ENCODE peak calls at places on chromosomes 16 and 17, in nine cellular contexts. One of them, this sample, is unnamed.

GRCh38 chr16:84790291-84790690 is 29.5 kb upstream of the CRISPLD2 start:
- DNase-seq in CD4-positive, alpha-beta T cell: no peak
- DNase-seq in dorsolateral prefrontal cortex: no peak
- DNase-seq in brain microvascular endothelial cell: no peak
- DNase-seq in LNCaP clone FGC: no peak
- DNase-seq in CD8-positive, alpha-beta T cell: no peak
- DNase-seq in ovary: no peak
- DNase-seq in A549: no peak
- DNase-seq in DND-41: no peak
- DNase-seq in this sample: no peak

GRCh38 chr17:16568541-16569357 is at the start of gene ZNF287:
- DNase-seq in dorsolateral prefrontal cortex: peak; percentile 97
- DNase-seq in LNCaP clone FGC: peak; percentile 72
- DNase-seq in A549: peak; percentile 90
- DNase-seq in CD4-positive, alpha-beta T cell: peak; percentile 91
- DNase-seq in brain microvascular endothelial cell: peak; percentile 90
- DNase-seq in ovary: peak; percentile 95
- DNase-seq in DND-41: peak; percentile 93
- DNase-seq in CD8-positive, alpha-beta T cell: peak; percentile 84
- DNase-seq in this sample: peak; percentile 58

GRCh38 chr16:71927383-71927782 is 32.1 kb downstream of the IST1 start:
- DNase-seq in CD4-positive, alpha-beta T cell: no peak
- DNase-seq in LNCaP clone FGC: peak; percentile 26
- DNase-seq in brain microvascular endothelial cell: peak; percentile 77
- DNase-seq in DND-41: no peak
- DNase-seq in A549: peak; percentile 28
- DNase-seq in CD8-positive, alpha-beta T cell: no peak
- DNase-seq in ovary: peak; percentile 51
- DNase-seq in dorsolateral prefrontal cortex: no peak
- DNase-seq in this sample: peak; percentile 73

GRCh38 chr17:7466644-7467341 is 12.6 kb downstream of the ZBTB4 start:
- DNase-seq in CD4-positive, alpha-beta T cell: no peak
- DNase-seq in dorsolateral prefrontal cortex: peak; percentile 34
- DNase-seq in LNCaP clone FGC: no peak
- DNase-seq in A549: no peak
- DNase-seq in ovary: peak; percentile 84
- DNase-seq in brain microvascular endothelial cell: no peak
- DNase-seq in CD8-positive, alpha-beta T cell: no peak
- DNase-seq in DND-41: no peak
- DNase-seq in this sample: no peak

GRCh38 chr16:49528035-49528434 is 154.4 kb downstream of the C16orf78 start:
- DNase-seq in brain microvascular endothelial cell: peak; percentile 1
- DNase-seq in CD4-positive, alpha-beta T cell: peak; percentile 22
- DNase-seq in ovary: no peak
- DNase-seq in LNCaP clone FGC: peak; percentile 4
- DNase-seq in DND-41: no peak
- DNase-seq in CD8-positive, alpha-beta T cell: no peak
- DNase-seq in A549: no peak
- DNase-seq in dorsolateral prefrontal cortex: no peak
- DNase-seq in this sample: no peak

GRCh38 chr16:15899538-15900100 is 11.2 kb upstream of the CEP20 start:
- DNase-seq in brain microvascular endothelial cell: peak; percentile 60
- DNase-seq in LNCaP clone FGC: no peak
- DNase-seq in DND-41: peak; percentile 25
- DNase-seq in dorsolateral prefrontal cortex: no peak
- DNase-seq in CD8-positive, alpha-beta T cell: no peak
- DNase-seq in CD4-positive, alpha-beta T cell: no peak
- DNase-seq in A549: peak; percentile 95
- DNase-seq in ovary: no peak
- DNase-seq in this sample: peak; percentile 38

GRCh38 chr16:24992696-24993095 is 22.5 kb downstream of the ARHGAP17 start:
- DNase-seq in A549: no peak
- DNase-seq in CD4-positive, alpha-beta T cell: no peak
- DNase-seq in CD8-positive, alpha-beta T cell: no peak
- DNase-seq in DND-41: no peak
- DNase-seq in LNCaP clone FGC: no peak
- DNase-seq in dorsolateral prefrontal cortex: no peak
- DNase-seq in brain microvascular endothelial cell: no peak
- DNase-seq in ovary: no peak
- DNase-seq in this sample: no peak

GRCh38 chr16:50837324-50837723 is 95.4 kb downstream of the CYLD start:
- DNase-seq in brain microvascular endothelial cell: no peak
- DNase-seq in ovary: no peak
- DNase-seq in LNCaP clone FGC: no peak
- DNase-seq in dorsolateral prefrontal cortex: no peak
- DNase-seq in A549: no peak
- DNase-seq in DND-41: no peak
- DNase-seq in CD4-positive, alpha-beta T cell: no peak
- DNase-seq in CD8-positive, alpha-beta T cell: no peak
- DNase-seq in this sample: no peak

GRCh38 chr17:65730711-65731169 is 169.3 kb upstream of the AXIN2 start:
- DNase-seq in LNCaP clone FGC: no peak
- DNase-seq in dorsolateral prefrontal cortex: no peak
- DNase-seq in ovary: peak; percentile 20
- DNase-seq in CD4-positive, alpha-beta T cell: no peak
- DNase-seq in CD8-positive, alpha-beta T cell: no peak
- DNase-seq in brain microvascular endothelial cell: no peak
- DNase-seq in DND-41: no peak
- DNase-seq in A549: no peak
- DNase-seq in this sample: peak; percentile 90

GRCh38 chr17:81395600-81396277 is 482 bp downstream of the BAHCC1 start:
- DNase-seq in ovary: no peak
- DNase-seq in LNCaP clone FGC: no peak
- DNase-seq in CD8-positive, alpha-beta T cell: no peak
- DNase-seq in brain microvascular endothelial cell: no peak
- DNase-seq in DND-41: no peak
- DNase-seq in CD4-positive, alpha-beta T cell: no peak
- DNase-seq in dorsolateral prefrontal cortex: no peak
- DNase-seq in A549: no peak
- DNase-seq in this sample: no peak

GRCh38 chr17:45222273-45222993 is 748 bp downstream of the FMNL1 start:
- DNase-seq in dorsolateral prefrontal cortex: no peak
- DNase-seq in CD8-positive, alpha-beta T cell: no peak
- DNase-seq in ovary: no peak
- DNase-seq in brain microvascular endothelial cell: no peak
- DNase-seq in LNCaP clone FGC: no peak
- DNase-seq in CD4-positive, alpha-beta T cell: peak; percentile 49
- DNase-seq in DND-41: peak; percentile 68
- DNase-seq in A549: no peak
- DNase-seq in this sample: no peak

GRCh38 chr16:85969159-85969558 is 70.2 kb downstream of the IRF8 start:
- DNase-seq in CD4-positive, alpha-beta T cell: no peak
- DNase-seq in brain microvascular endothelial cell: peak; percentile 43
- DNase-seq in A549: no peak
- DNase-seq in dorsolateral prefrontal cortex: no peak
- DNase-seq in ovary: no peak
- DNase-seq in CD8-positive, alpha-beta T cell: no peak
- DNase-seq in LNCaP clone FGC: no peak
- DNase-seq in DND-41: no peak
- DNase-seq in this sample: no peak

GRCh38 chr17:65057520-65058075 is 1.1 kb upstream of the GNA13 start:
- DNase-seq in A549: peak; percentile 55
- DNase-seq in dorsolateral prefrontal cortex: no peak
- DNase-seq in CD8-positive, alpha-beta T cell: no peak
- DNase-seq in DND-41: no peak
- DNase-seq in brain microvascular endothelial cell: no peak
- DNase-seq in CD4-positive, alpha-beta T cell: peak; percentile 4
- DNase-seq in LNCaP clone FGC: no peak
- DNase-seq in ovary: peak; percentile 38
- DNase-seq in this sample: no peak

GRCh38 chr16:88057656-88058055 is 106.4 kb downstream of the BANP start:
- DNase-seq in LNCaP clone FGC: no peak
- DNase-seq in dorsolateral prefrontal cortex: no peak
- DNase-seq in A549: no peak
- DNase-seq in DND-41: no peak
- DNase-seq in ovary: no peak
- DNase-seq in brain microvascular endothelial cell: no peak
- DNase-seq in CD4-positive, alpha-beta T cell: no peak
- DNase-seq in CD8-positive, alpha-beta T cell: no peak
- DNase-seq in this sample: no peak

GRCh38 chr16:88058136-88058535 is 106.9 kb downstream of the BANP start:
- DNase-seq in A549: no peak
- DNase-seq in ovary: no peak
- DNase-seq in CD8-positive, alpha-beta T cell: no peak
- DNase-seq in CD4-positive, alpha-beta T cell: no peak
- DNase-seq in dorsolateral prefrontal cortex: no peak
- DNase-seq in DND-41: no peak
- DNase-seq in brain microvascular endothelial cell: no peak
- DNase-seq in LNCaP clone FGC: no peak
- DNase-seq in this sample: no peak

GRCh38 chr16:88059701-88060386 is 108.6 kb downstream of the BANP start:
- DNase-seq in CD8-positive, alpha-beta T cell: no peak
- DNase-seq in A549: no peak
- DNase-seq in LNCaP clone FGC: no peak
- DNase-seq in ovary: no peak
- DNase-seq in brain microvascular endothelial cell: no peak
- DNase-seq in CD4-positive, alpha-beta T cell: no peak
- DNase-seq in DND-41: no peak
- DNase-seq in dorsolateral prefrontal cortex: no peak
- DNase-seq in this sample: no peak

GRCh38 chr16:88060524-88061219 is 109.4 kb downstream of the BANP start:
- DNase-seq in ovary: no peak
- DNase-seq in brain microvascular endothelial cell: no peak
- DNase-seq in CD4-positive, alpha-beta T cell: no peak
- DNase-seq in LNCaP clone FGC: no peak
- DNase-seq in DND-41: no peak
- DNase-seq in dorsolateral prefrontal cortex: no peak
- DNase-seq in A549: no peak
- DNase-seq in CD8-positive, alpha-beta T cell: no peak
- DNase-seq in this sample: no peak

GRCh38 chr16:88058817-88059216 is 107.6 kb downstream of the BANP start:
- DNase-seq in CD4-positive, alpha-beta T cell: no peak
- DNase-seq in DND-41: no peak
- DNase-seq in LNCaP clone FGC: no peak
- DNase-seq in brain microvascular endothelial cell: no peak
- DNase-seq in dorsolateral prefrontal cortex: no peak
- DNase-seq in CD8-positive, alpha-beta T cell: no peak
- DNase-seq in ovary: no peak
- DNase-seq in A549: no peak
- DNase-seq in this sample: no peak
- TF ChIP-seq CTCF in CD4-positive, alpha-beta T cell: no peak
- TF ChIP-seq CTCF in DND-41: no peak
- TF ChIP-seq CTCF in LNCaP clone FGC: no peak
- TF ChIP-seq CTCF in brain microvascular endothelial cell: no peak
- TF ChIP-seq CTCF in dorsolateral prefrontal cortex: no peak
- TF ChIP-seq CTCF in CD8-positive, alpha-beta T cell: no peak
- TF ChIP-seq CTCF in ovary: no peak
- TF ChIP-seq CTCF in A549: no peak
- TF ChIP-seq CTCF in this sample: no peak

DNA sequence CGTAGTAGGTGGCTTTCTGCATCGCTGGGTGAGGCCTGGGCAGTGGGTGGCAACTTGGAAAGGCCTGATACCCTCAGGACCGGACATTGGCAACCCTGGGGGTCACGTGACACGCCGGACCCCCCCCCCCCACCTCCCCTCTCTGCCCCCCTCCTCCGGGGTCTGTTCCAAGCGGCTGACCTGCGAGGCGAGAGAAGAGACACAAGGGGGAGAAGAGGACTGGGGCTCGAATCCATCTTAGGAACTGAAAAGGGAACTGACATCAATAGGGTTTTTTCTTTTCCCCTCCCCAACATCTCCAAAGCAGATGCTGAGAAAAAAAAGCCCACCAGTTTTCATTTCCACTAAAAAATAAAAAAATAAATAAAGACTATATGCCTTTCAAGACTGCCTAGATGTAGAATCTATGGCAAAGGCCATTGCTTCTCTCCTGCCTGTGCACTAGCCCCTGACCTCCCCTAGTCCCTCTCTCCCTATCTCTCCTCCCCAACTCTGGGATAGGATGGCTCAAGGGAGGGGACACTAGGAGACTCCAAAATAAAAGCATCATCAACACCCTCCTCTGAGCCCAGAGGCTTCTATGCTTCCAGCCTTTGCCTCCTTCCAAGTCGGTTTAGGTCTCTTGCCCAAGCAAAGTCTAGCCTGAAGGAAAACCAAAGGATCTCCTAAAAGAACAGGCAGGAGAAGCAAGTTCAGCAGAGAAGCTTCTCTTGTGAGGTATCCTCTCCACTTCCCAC is 7.7 kb upstream of the HOXB2 start:
- DNase-seq in LNCaP clone FGC: no peak
- DNase-seq in A549: no peak
- DNase-seq in ovary: no peak
- DNase-seq in CD8-positive, alpha-beta T cell: no peak
- DNase-seq in CD4-positive, alpha-beta T cell: no peak
- DNase-seq in DND-41: no peak
- DNase-seq in dorsolateral prefrontal cortex: no peak
- DNase-seq in brain microvascular endothelial cell: no peak
- DNase-seq in this sample: no peak
- TF ChIP-seq CTCF in LNCaP clone FGC: no peak
- TF ChIP-seq CTCF in A549: no peak
- TF ChIP-seq CTCF in ovary: no peak
- TF ChIP-seq CTCF in CD8-positive, alpha-beta T cell: no peak
- TF ChIP-seq CTCF in CD4-positive, alpha-beta T cell: no peak
- TF ChIP-seq CTCF in DND-41: no peak
- TF ChIP-seq CTCF in dorsolateral prefrontal cortex: no peak
- TF ChIP-seq CTCF in brain microvascular endothelial cell: no peak
- TF ChIP-seq CTCF in this sample: no peak

GRCh38 chr16:2040031-2040430 is 7.6 kb downstream of the NTHL1 start:
- DNase-seq in CD4-positive, alpha-beta T cell: no peak
- DNase-seq in A549: no peak
- DNase-seq in DND-41: no peak
- DNase-seq in ovary: no peak
- DNase-seq in brain microvascular endothelial cell: no peak
- DNase-seq in CD8-positive, alpha-beta T cell: no peak
- DNase-seq in dorsolateral prefrontal cortex: no peak
- DNase-seq in LNCaP clone FGC: no peak
- DNase-seq in this sample: no peak
- TF ChIP-seq CTCF in CD4-positive, alpha-beta T cell: no peak
- TF ChIP-seq CTCF in A549: no peak
- TF ChIP-seq CTCF in DND-41: no peak
- TF ChIP-seq CTCF in ovary: no peak
- TF ChIP-seq CTCF in brain microvascular endothelial cell: no peak
- TF ChIP-seq CTCF in CD8-positive, alpha-beta T cell: no peak
- TF ChIP-seq CTCF in dorsolateral prefrontal cortex: no peak
- TF ChIP-seq CTCF in LNCaP clone FGC: no peak
- TF ChIP-seq CTCF in this sample: no peak

DNA sequence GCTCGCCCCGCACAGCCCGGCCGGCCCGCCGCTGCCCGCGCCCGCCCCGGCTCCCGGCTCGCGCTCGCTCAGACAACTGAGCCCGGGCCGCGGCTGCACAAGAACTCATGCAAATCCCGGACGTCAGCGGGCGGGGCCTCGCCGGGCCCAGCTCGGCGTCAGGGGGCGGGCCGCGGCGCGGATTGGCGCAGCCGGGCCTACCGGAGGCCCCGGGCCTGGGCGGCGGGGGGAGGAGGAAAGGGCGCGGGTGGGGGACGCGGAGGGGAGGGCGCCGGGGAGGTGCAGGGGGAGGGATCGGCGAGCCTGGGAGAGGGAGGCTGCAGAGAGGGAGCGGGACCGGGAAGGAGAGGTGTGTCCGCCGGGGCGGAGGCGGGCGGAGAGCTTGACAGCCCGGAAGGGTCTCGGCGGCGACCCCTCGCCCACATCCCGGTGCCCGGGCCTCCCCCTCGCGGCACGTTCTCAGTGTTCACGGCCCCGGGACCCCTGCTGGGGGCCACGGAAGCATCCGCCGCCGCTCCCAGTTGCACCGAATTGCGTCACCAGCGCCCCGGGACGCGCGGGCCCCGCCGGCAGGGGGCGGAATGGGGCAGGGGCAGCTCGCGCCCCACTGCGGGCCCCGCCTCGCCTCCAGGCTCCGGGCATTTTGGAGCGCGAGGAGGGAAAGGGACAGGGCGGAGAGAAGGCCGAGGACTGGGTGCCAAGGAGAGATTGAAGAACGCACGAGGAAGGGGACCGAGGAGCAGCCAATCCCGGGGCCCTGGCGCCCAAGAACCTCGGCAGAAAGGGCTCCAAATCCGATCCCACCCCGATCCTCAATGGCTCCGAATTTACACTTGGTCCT is at the start of gene CBX4:
- DNase-seq in dorsolateral prefrontal cortex: peak; percentile 95
- DNase-seq in DND-41: peak; percentile 97
- DNase-seq in CD8-positive, alpha-beta T cell: peak; percentile 83
- DNase-seq in ovary: peak; percentile 96
- DNase-seq in A549: peak; percentile 97
- DNase-seq in brain microvascular endothelial cell: peak; percentile 83
- DNase-seq in CD4-positive, alpha-beta T cell: peak; percentile 91
- DNase-seq in LNCaP clone FGC: no peak
- DNase-seq in this sample: peak; percentile 61
- TF ChIP-seq CTCF in dorsolateral prefrontal cortex: peak; percentile 63
- TF ChIP-seq CTCF in DND-41: peak; percentile 87
- TF ChIP-seq CTCF in CD8-positive, alpha-beta T cell: peak; percentile 75
- TF ChIP-seq CTCF in ovary: peak; percentile 74
- TF ChIP-seq CTCF in A549: peak; percentile 99
- TF ChIP-seq CTCF in brain microvascular endothelial cell: peak; percentile 34
- TF ChIP-seq CTCF in CD4-positive, alpha-beta T cell: peak; percentile 67
- TF ChIP-seq CTCF in LNCaP clone FGC: peak; percentile 84
- TF ChIP-seq CTCF in this sample: peak; percentile 41

This sample was measured in AG09309.